ENCODE peak calls at places on chromosomes 3 and 15, in seven cellular contexts. H is H7, B is uterus, O is LoVo, I is non-pigmented ciliary epithelial cell, X is T-helper 1 cell, C is NCI-H1436 treated with DMSO at 0.1 percent for 48 hours. W is an unnamed sample.

GRCh38 chr3:123152656-123153055 is 49.1 kb upstream of the SEC22A start:
- DNase-seq in I (no peak), C (no peak), O (no peak), B (no peak), X (no peak), H (peak), W (no peak)

GRCh38 chr3:160921020-160921635 is 165.1 kb downstream of the PPM1L start:
- DNase-seq in C (no peak), O (peak), I (peak), B (no peak), H (peak), X (no peak), W (peak)

GRCh38 chr3:22732641-22733040 is 470.5 kb upstream of the UBE2E2 start:
- DNase-seq in I (no peak), B (no peak), H (no peak), X (no peak), O (no peak), C (no peak), W (no peak)

GRCh38 chr3:53617893-53618523 is 123.6 kb downstream of the CACNA1D start:
- DNase-seq in I (no peak), H (no peak), O (no peak), B (no peak), X (no peak), C (no peak), W (no peak)

GRCh38 chr3:170062769-170063168 is 25.0 kb downstream of the GPR160 start:
- DNase-seq in C (no peak), H (peak), X (no peak), B (no peak), I (no peak), O (no peak), W (no peak)

GRCh38 chr15:47507221-47507985 is 209.9 kb upstream of the SEMA6D start:
- DNase-seq in I (no peak), X (no peak), O (no peak), B (no peak), H (no peak), C (no peak), W (no peak)

GRCh38 chr15:29018406-29018805 is 132.6 kb downstream of the APBA2 start:
- DNase-seq in I (no peak), X (no peak), C (no peak), O (no peak), B (no peak), H (peak), W (no peak)

GRCh38 chr3:149023951-149024350 is 32.6 kb downstream of the GYG1 start:
- DNase-seq in I (no peak), B (no peak), H (no peak), X (no peak), O (no peak), C (no peak), W (no peak)

GRCh38 chr15:80887148-80887547 is 102.5 kb downstream of the MESD start:
- DNase-seq in O (no peak), B (no peak), H (no peak), X (no peak), C (no peak), I (no peak), W (no peak)

GRCh38 chr3:193314161-193314560 is 64.4 kb downstream of the ATP13A5 start:
- DNase-seq in B (no peak), O (no peak), X (no peak), C (no peak), I (no peak), H (no peak), W (no peak)